ENCODE peak calls at places on chromosomes 2 and 18, in six cellular contexts. One of them, this sample, is unnamed.

GRCh38 chr2:48605482-48606175 is 12.0 kb upstream of the GTF2A1L start:
- DNase-seq in choroid plexus epithelial cell: no peak
- DNase-seq in heart right ventricle: no peak
- DNase-seq in Panc1: no peak
- DNase-seq in CD8-positive, alpha-beta T cell: no peak
- DNase-seq in gastrocnemius medialis: no peak
- DNase-seq in this sample: peak

GRCh38 chr2:156343940-156344301 is 11.4 kb upstream of the NR4A2 start:
- DNase-seq in CD8-positive, alpha-beta T cell: no peak
- DNase-seq in gastrocnemius medialis: no peak
- DNase-seq in choroid plexus epithelial cell: no peak
- DNase-seq in Panc1: no peak
- DNase-seq in heart right ventricle: no peak
- DNase-seq in this sample: peak

GRCh38 chr2:239809391-239809790 is 215.8 kb downstream of the NDUFA10 start:
- DNase-seq in CD8-positive, alpha-beta T cell: no peak
- DNase-seq in Panc1: no peak
- DNase-seq in gastrocnemius medialis: peak
- DNase-seq in choroid plexus epithelial cell: no peak
- DNase-seq in heart right ventricle: no peak
- DNase-seq in this sample: no peak

GRCh38 chr2:100940766-100941645 is 61.1 kb upstream of the RPL31 start:
- DNase-seq in heart right ventricle: no peak
- DNase-seq in CD8-positive, alpha-beta T cell: no peak
- DNase-seq in choroid plexus epithelial cell: peak
- DNase-seq in Panc1: no peak
- DNase-seq in gastrocnemius medialis: no peak
- DNase-seq in this sample: no peak

GRCh38 chr2:42300527-42300926 is 60.5 kb downstream of the COX7A2L start:
- DNase-seq in CD8-positive, alpha-beta T cell: no peak
- DNase-seq in Panc1: no peak
- DNase-seq in choroid plexus epithelial cell: no peak
- DNase-seq in heart right ventricle: no peak
- DNase-seq in gastrocnemius medialis: no peak
- DNase-seq in this sample: no peak

GRCh38 chr2:38465789-38466127 is 88.7 kb upstream of the ATL2 start:
- DNase-seq in Panc1: peak
- DNase-seq in heart right ventricle: no peak
- DNase-seq in gastrocnemius medialis: no peak
- DNase-seq in CD8-positive, alpha-beta T cell: no peak
- DNase-seq in choroid plexus epithelial cell: peak
- DNase-seq in this sample: peak

GRCh38 chr2:241582328-241582727 is 23.8 kb downstream of the BOK start:
- DNase-seq in Panc1: no peak
- DNase-seq in choroid plexus epithelial cell: no peak
- DNase-seq in gastrocnemius medialis: no peak
- DNase-seq in CD8-positive, alpha-beta T cell: no peak
- DNase-seq in heart right ventricle: no peak
- DNase-seq in this sample: no peak

GRCh38 chr2:88692187-88692586 is 714 bp downstream of the RPIA start:
- DNase-seq in choroid plexus epithelial cell: peak
- DNase-seq in CD8-positive, alpha-beta T cell: peak
- DNase-seq in heart right ventricle: peak
- DNase-seq in gastrocnemius medialis: no peak
- DNase-seq in Panc1: no peak
- DNase-seq in this sample: peak

GRCh38 chr2:143426296-143426695 is 297.1 kb downstream of the ARHGAP15 start:
- DNase-seq in Panc1: no peak
- DNase-seq in choroid plexus epithelial cell: peak
- DNase-seq in gastrocnemius medialis: no peak
- DNase-seq in heart right ventricle: no peak
- DNase-seq in CD8-positive, alpha-beta T cell: no peak
- DNase-seq in this sample: peak

GRCh38 chr2:16640867-16641266 is 24.8 kb downstream of the CYRIA start:
- DNase-seq in choroid plexus epithelial cell: peak
- DNase-seq in CD8-positive, alpha-beta T cell: no peak
- DNase-seq in gastrocnemius medialis: peak
- DNase-seq in Panc1: no peak
- DNase-seq in heart right ventricle: peak
- DNase-seq in this sample: peak

GRCh38 chr2:38788306-38788705 is 10.3 kb downstream of the GEMIN6 start:
- DNase-seq in gastrocnemius medialis: no peak
- DNase-seq in Panc1: no peak
- DNase-seq in CD8-positive, alpha-beta T cell: no peak
- DNase-seq in choroid plexus epithelial cell: no peak
- DNase-seq in heart right ventricle: no peak
- DNase-seq in this sample: no peak

GRCh38 chr2:180240774-180241173 is 233.7 kb upstream of the CWC22 start:
- DNase-seq in CD8-positive, alpha-beta T cell: no peak
- DNase-seq in Panc1: peak
- DNase-seq in choroid plexus epithelial cell: peak
- DNase-seq in gastrocnemius medialis: no peak
- DNase-seq in heart right ventricle: no peak
- DNase-seq in this sample: peak

GRCh38 chr18:78408623-78409022 is 571.0 kb upstream of the SALL3 start:
- DNase-seq in Panc1: no peak
- DNase-seq in heart right ventricle: no peak
- DNase-seq in choroid plexus epithelial cell: no peak
- DNase-seq in gastrocnemius medialis: no peak
- DNase-seq in CD8-positive, alpha-beta T cell: no peak
- DNase-seq in this sample: no peak

GRCh38 chr2:37659723-37660122 is 11.7 kb downstream of the CDC42EP3 start:
- DNase-seq in choroid plexus epithelial cell: no peak
- DNase-seq in heart right ventricle: no peak
- DNase-seq in Panc1: no peak
- DNase-seq in gastrocnemius medialis: no peak
- DNase-seq in CD8-positive, alpha-beta T cell: no peak
- DNase-seq in this sample: no peak

GRCh38 chr18:3148930-3149535 is 70.7 kb downstream of the MYOM1 start:
- DNase-seq in heart right ventricle: no peak
- DNase-seq in CD8-positive, alpha-beta T cell: no peak
- DNase-seq in choroid plexus epithelial cell: peak
- DNase-seq in gastrocnemius medialis: no peak
- DNase-seq in Panc1: no peak
- DNase-seq in this sample: peak

GRCh38 chr2:43171789-43172188 is 54.6 kb downstream of the ZFP36L2 start:
- DNase-seq in gastrocnemius medialis: no peak
- DNase-seq in CD8-positive, alpha-beta T cell: no peak
- DNase-seq in Panc1: no peak
- DNase-seq in choroid plexus epithelial cell: peak
- DNase-seq in heart right ventricle: peak
- DNase-seq in this sample: peak

GRCh38 chr2:206823178-206823577 is 57.8 kb downstream of the FASTKD2 start:
- DNase-seq in gastrocnemius medialis: no peak
- DNase-seq in heart right ventricle: no peak
- DNase-seq in Panc1: no peak
- DNase-seq in CD8-positive, alpha-beta T cell: no peak
- DNase-seq in choroid plexus epithelial cell: peak
- DNase-seq in this sample: no peak

GRCh38 chr2:193584001-193584400 is 1389.3 kb upstream of the TMEFF2 start:
- DNase-seq in gastrocnemius medialis: no peak
- DNase-seq in CD8-positive, alpha-beta T cell: no peak
- DNase-seq in Panc1: no peak
- DNase-seq in choroid plexus epithelial cell: peak
- DNase-seq in heart right ventricle: no peak
- DNase-seq in this sample: peak

GRCh38 chr2:53498210-53498609 is 269.4 kb upstream of the CHAC2 start:
- DNase-seq in gastrocnemius medialis: no peak
- DNase-seq in choroid plexus epithelial cell: peak
- DNase-seq in CD8-positive, alpha-beta T cell: no peak
- DNase-seq in Panc1: no peak
- DNase-seq in heart right ventricle: no peak
- DNase-seq in this sample: peak

GRCh38 chr18:48663931-48664847 is 125.4 kb downstream of the CTIF start:
- DNase-seq in CD8-positive, alpha-beta T cell: peak
- DNase-seq in Panc1: no peak
- DNase-seq in choroid plexus epithelial cell: peak
- DNase-seq in gastrocnemius medialis: peak
- DNase-seq in heart right ventricle: peak
- DNase-seq in this sample: peak

GRCh38 chr2:230865766-230866703 is 1.3 kb downstream of the ITM2C start:
- DNase-seq in heart right ventricle: no peak
- DNase-seq in choroid plexus epithelial cell: peak
- DNase-seq in gastrocnemius medialis: no peak
- DNase-seq in CD8-positive, alpha-beta T cell: no peak
- DNase-seq in Panc1: no peak
- DNase-seq in this sample: peak

GRCh38 chr2:238729261-238729935 is 118.5 kb upstream of the TWIST2 start:
- DNase-seq in CD8-positive, alpha-beta T cell: no peak
- DNase-seq in gastrocnemius medialis: no peak
- DNase-seq in Panc1: no peak
- DNase-seq in heart right ventricle: no peak
- DNase-seq in choroid plexus epithelial cell: no peak
- DNase-seq in this sample: no peak
- H3K4me3 ChIP-seq in CD8-positive, alpha-beta T cell: no peak
- H3K4me3 ChIP-seq in gastrocnemius medialis: no peak
- H3K4me3 ChIP-seq in Panc1: no peak
- H3K4me3 ChIP-seq in heart right ventricle: no peak
- H3K4me3 ChIP-seq in choroid plexus epithelial cell: no peak
- H3K4me3 ChIP-seq in this sample: no peak

DNA sequence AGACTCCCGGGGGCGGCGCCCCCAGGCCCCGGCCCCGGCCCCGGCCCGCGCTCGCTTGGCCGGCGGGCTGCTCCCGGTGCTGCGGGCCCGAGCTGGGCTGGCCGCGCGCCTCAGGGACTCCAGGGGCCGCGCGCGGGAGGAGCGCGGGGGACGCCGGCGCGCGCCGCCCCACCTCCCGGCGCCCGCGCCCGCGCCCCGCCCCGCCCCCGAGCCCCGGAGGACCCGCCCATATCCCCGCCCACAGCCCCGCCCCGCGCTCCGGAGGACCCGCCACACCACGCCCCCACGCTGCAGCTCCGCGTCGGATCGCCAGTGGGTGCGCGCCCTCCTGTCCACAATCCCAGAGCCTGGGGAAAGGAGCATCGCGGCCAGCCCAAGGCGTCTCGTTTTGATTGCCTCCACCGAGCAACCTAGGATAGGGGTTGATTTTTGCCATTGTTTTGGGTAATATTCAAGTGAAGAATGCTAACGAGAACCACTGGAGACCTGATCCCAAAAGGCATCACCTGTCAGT is at the start of gene PARD6G:
- DNase-seq in CD8-positive, alpha-beta T cell: peak
- DNase-seq in choroid plexus epithelial cell: peak
- DNase-seq in gastrocnemius medialis: peak
- DNase-seq in Panc1: no peak
- DNase-seq in heart right ventricle: peak
- DNase-seq in this sample: peak
- TF ChIP-seq CTCF in CD8-positive, alpha-beta T cell: no peak
- TF ChIP-seq CTCF in choroid plexus epithelial cell: peak
- TF ChIP-seq CTCF in gastrocnemius medialis: no peak
- TF ChIP-seq CTCF in Panc1: no peak
- TF ChIP-seq CTCF in heart right ventricle: no peak
- TF ChIP-seq CTCF in this sample: peak

DNA sequence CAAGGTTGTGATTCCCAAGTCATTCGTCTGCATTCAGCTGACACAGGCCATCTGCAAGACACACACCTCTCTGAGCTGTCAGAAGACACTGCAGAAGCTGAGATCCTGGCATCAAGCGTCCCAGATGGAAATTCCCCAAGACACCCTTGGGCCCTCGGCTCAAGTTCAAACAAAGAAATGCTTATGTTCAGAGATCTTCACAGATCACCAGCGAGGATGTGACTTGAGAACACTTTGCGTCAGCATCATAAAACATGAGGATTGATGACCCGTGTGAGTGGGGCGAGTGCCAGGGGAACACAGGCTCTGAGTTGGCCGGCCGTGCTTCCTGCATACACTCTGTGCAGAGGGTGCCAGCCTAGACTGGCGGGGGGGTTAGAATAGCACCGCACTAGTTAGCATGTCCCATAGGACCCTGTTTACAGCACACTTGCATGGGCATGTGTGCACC is 36.8 kb downstream of the KCNIP3 start:
- DNase-seq in CD8-positive, alpha-beta T cell: no peak
- DNase-seq in Panc1: peak
- DNase-seq in heart right ventricle: peak
- DNase-seq in choroid plexus epithelial cell: no peak
- DNase-seq in gastrocnemius medialis: peak
- DNase-seq in this sample: peak
- H3K4me3 ChIP-seq in CD8-positive, alpha-beta T cell: no peak
- H3K4me3 ChIP-seq in Panc1: no peak
- H3K4me3 ChIP-seq in heart right ventricle: no peak
- H3K4me3 ChIP-seq in choroid plexus epithelial cell: no peak
- H3K4me3 ChIP-seq in gastrocnemius medialis: no peak
- H3K4me3 ChIP-seq in this sample: no peak

GRCh38 chr18:46754661-46755292 is 2.1 kb downstream of the ST8SIA5 start:
- DNase-seq in CD8-positive, alpha-beta T cell: no peak
- DNase-seq in gastrocnemius medialis: peak
- DNase-seq in choroid plexus epithelial cell: no peak
- DNase-seq in Panc1: no peak
- DNase-seq in heart right ventricle: no peak
- DNase-seq in this sample: no peak
- TF ChIP-seq CTCF in CD8-positive, alpha-beta T cell: no peak
- TF ChIP-seq CTCF in gastrocnemius medialis: no peak
- TF ChIP-seq CTCF in choroid plexus epithelial cell: peak
- TF ChIP-seq CTCF in Panc1: no peak
- TF ChIP-seq CTCF in heart right ventricle: no peak
- TF ChIP-seq CTCF in this sample: peak

GRCh38 chr2:237413293-237414055 is 490 bp downstream of the COL6A3 start:
- DNase-seq in Panc1: no peak
- DNase-seq in gastrocnemius medialis: no peak
- DNase-seq in choroid plexus epithelial cell: peak
- DNase-seq in heart right ventricle: no peak
- DNase-seq in CD8-positive, alpha-beta T cell: no peak
- DNase-seq in this sample: peak
- H3K4me3 ChIP-seq in Panc1: no peak
- H3K4me3 ChIP-seq in gastrocnemius medialis: peak
- H3K4me3 ChIP-seq in choroid plexus epithelial cell: peak
- H3K4me3 ChIP-seq in heart right ventricle: peak
- H3K4me3 ChIP-seq in CD8-positive, alpha-beta T cell: no peak
- H3K4me3 ChIP-seq in this sample: peak

GRCh38 chr2:187453078-187453641 is 5.1 kb upstream of the CALCRL start:
- DNase-seq in choroid plexus epithelial cell: peak
- DNase-seq in CD8-positive, alpha-beta T cell: no peak
- DNase-seq in Panc1: peak
- DNase-seq in heart right ventricle: no peak
- DNase-seq in gastrocnemius medialis: no peak
- DNase-seq in this sample: peak
- TF ChIP-seq CTCF in choroid plexus epithelial cell: peak
- TF ChIP-seq CTCF in CD8-positive, alpha-beta T cell: no peak
- TF ChIP-seq CTCF in Panc1: peak
- TF ChIP-seq CTCF in heart right ventricle: no peak
- TF ChIP-seq CTCF in gastrocnemius medialis: no peak
- TF ChIP-seq CTCF in this sample: peak

DNA sequence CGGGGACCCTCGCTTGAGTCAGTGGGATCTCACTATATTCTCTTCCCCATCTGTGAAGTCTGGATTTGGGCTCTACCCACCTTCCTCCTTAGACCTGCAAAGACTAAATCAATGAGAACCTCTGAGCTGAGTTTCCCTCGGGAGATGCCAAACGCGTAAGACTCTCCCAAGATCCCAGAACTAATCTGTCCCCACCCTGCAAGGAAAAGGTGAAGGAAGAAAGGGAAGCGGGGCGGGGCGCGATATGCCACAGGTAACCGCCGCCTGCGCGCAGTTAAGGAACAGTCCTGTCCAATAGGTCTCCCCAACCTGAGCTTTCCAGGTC is 780 bp downstream of the SRD5A2 start:
- DNase-seq in heart right ventricle: no peak
- DNase-seq in gastrocnemius medialis: no peak
- DNase-seq in CD8-positive, alpha-beta T cell: no peak
- DNase-seq in choroid plexus epithelial cell: no peak
- DNase-seq in Panc1: no peak
- DNase-seq in this sample: no peak
- H3K4me3 ChIP-seq in heart right ventricle: no peak
- H3K4me3 ChIP-seq in gastrocnemius medialis: no peak
- H3K4me3 ChIP-seq in CD8-positive, alpha-beta T cell: no peak
- H3K4me3 ChIP-seq in choroid plexus epithelial cell: no peak
- H3K4me3 ChIP-seq in Panc1: no peak
- H3K4me3 ChIP-seq in this sample: no peak

GRCh38 chr2:61135510-61135909 is 26.5 kb upstream of the C2orf74 start:
- DNase-seq in heart right ventricle: no peak
- DNase-seq in gastrocnemius medialis: no peak
- DNase-seq in CD8-positive, alpha-beta T cell: no peak
- DNase-seq in Panc1: peak
- DNase-seq in choroid plexus epithelial cell: peak
- DNase-seq in this sample: peak
- TF ChIP-seq CTCF in heart right ventricle: no peak
- TF ChIP-seq CTCF in gastrocnemius medialis: no peak
- TF ChIP-seq CTCF in CD8-positive, alpha-beta T cell: no peak
- TF ChIP-seq CTCF in Panc1: no peak
- TF ChIP-seq CTCF in choroid plexus epithelial cell: peak
- TF ChIP-seq CTCF in this sample: peak

This sample was measured in fibroblast of pulmonary artery.